ENCODE peak calls at places on chromosomes 12 and 14, in seven cellular contexts. I, S, T, E, J, M and V are unnamed samples.

GRCh38 chr14:54974773-54975414 is 52.0 kb downstream of the WDHD1 start:
- DNase-seq in I (no peak), S (no peak), T (no peak), E (no peak), J (no peak), M (no peak), V (no peak)

GRCh38 chr14:56378046-56378445 is 201.6 kb upstream of the TMEM260 start:
- DNase-seq in I (no peak), S (no peak), T (no peak), E (no peak), J (no peak), M (no peak), V (no peak)

GRCh38 chr14:33163109-33163508 is 224.4 kb downstream of the NPAS3 start:
- DNase-seq in I (no peak), S (no peak), T (no peak), E (no peak), J (no peak), M (no peak), V (no peak)

GRCh38 chr12:19434538-19434937 is 4.8 kb upstream of the AEBP2 start:
- DNase-seq in I (no peak), S (no peak), T (no peak), E (no peak), J (no peak), M (no peak), V (no peak)

GRCh38 chr12:116200812-116201211 is 76.7 kb downstream of the MED13L start:
- DNase-seq in I (no peak), S (peak; percentile 15), T (no peak), E (no peak), J (no peak), M (no peak), V (no peak)

GRCh38 chr12:42446761-42447160 is 120.8 kb downstream of the PPHLN1 start:
- DNase-seq in I (no peak), S (no peak), T (no peak), E (peak; percentile 32), J (no peak), M (no peak), V (no peak)

GRCh38 chr12:87127272-87127671 is 871.1 kb upstream of the MGAT4C start:
- DNase-seq in I (no peak), S (peak; percentile 44), T (no peak), E (no peak), J (no peak), M (no peak), V (no peak)

GRCh38 chr12:38166225-38166624 is 150.3 kb upstream of the ALG10B start:
- DNase-seq in I (no peak), S (no peak), T (no peak), E (no peak), J (no peak), M (no peak), V (no peak)

GRCh38 chr14:65229431-65230286 is 127.3 kb upstream of the MAX start:
- DNase-seq in I (no peak), S (peak; percentile 59), T (no peak), E (peak; percentile 85), J (peak; percentile 42), M (peak; percentile 47), V (no peak)

GRCh38 chr12:42396473-42397259 is 70.7 kb downstream of the PPHLN1 start:
- DNase-seq in I (no peak), S (no peak), T (no peak), E (no peak), J (no peak), M (no peak), V (no peak)

GRCh38 chr12:70628701-70629480 is 8.3 kb downstream of the PTPRB start:
- DNase-seq in I (no peak), S (no peak), T (no peak), E (no peak), J (no peak), M (no peak), V (no peak)

GRCh38 chr12:103901518-103902173 is 28.6 kb upstream of the HSP90B1 start:
- DNase-seq in I (peak; percentile 73), S (no peak), T (no peak), E (no peak), J (no peak), M (no peak), V (no peak)

GRCh38 chr14:103155013-103155412 is 31.8 kb downstream of the TNFAIP2 start:
- DNase-seq in I (no peak), S (peak; percentile 97), T (peak; percentile 85), E (no peak), J (peak; percentile 80), M (peak; percentile 26), V (peak; percentile 84)

GRCh38 chr12:71208053-71208685 is 50.4 kb upstream of the TSPAN8 start:
- DNase-seq in I (no peak), S (no peak), T (no peak), E (peak; percentile 6), J (no peak), M (no peak), V (no peak)

GRCh38 chr14:91349481-91350074 is 68.0 kb downstream of the CCDC88C start:
- DNase-seq in I (peak; percentile 25), S (no peak), T (no peak), E (no peak), J (no peak), M (no peak), V (no peak)

GRCh38 chr12:28172434-28173030 is 17.7 kb upstream of the CCDC91 start:
- DNase-seq in I (no peak), S (peak; percentile 60), T (no peak), E (peak; percentile 4), J (no peak), M (no peak), V (no peak)

GRCh38 chr12:51948066-51948465 is 3.4 kb upstream of the ACVR1B start:
- DNase-seq in I (no peak), S (no peak), T (no peak), E (no peak), J (no peak), M (no peak), V (no peak)

GRCh38 chr12:127108360-127109215 is 1158.4 kb upstream of the TMEM132C start:
- DNase-seq in I (no peak), S (peak; percentile 65), T (no peak), E (peak; percentile 29), J (peak; percentile 29), M (peak; percentile 57), V (no peak)

GRCh38 chr12:125152463-125152862 is 87.2 kb downstream of the AACS start:
- DNase-seq in I (no peak), S (no peak), T (no peak), E (no peak), J (no peak), M (no peak), V (no peak)

GRCh38 chr12:53327435-53328042 is 6.1 kb upstream of the AAAS start:
- DNase-seq in I (no peak), S (peak; percentile 30), T (no peak), E (no peak), J (no peak), M (no peak), V (no peak)

GRCh38 chr12:5220835-5221234 is 177.2 kb downstream of the KCNA5 start:
- DNase-seq in I (no peak), S (no peak), T (no peak), E (no peak), J (no peak), M (no peak), V (no peak)

GRCh38 chr12:77238368-77238767 is 173.0 kb upstream of the E2F7 start:
- DNase-seq in I (no peak), S (no peak), T (no peak), E (no peak), J (no peak), M (no peak), V (no peak)

GRCh38 chr12:49110191-49111155 is at the start of gene LMBR1L:
- DNase-seq in I (peak; percentile 97), S (peak; percentile 98), T (peak; percentile 99), E (peak; percentile 96), J (peak; percentile 99), M (peak; percentile 94), V (peak; percentile 95)

GRCh38 chr12:69732088-69732487 is 6.6 kb upstream of the RAB3IP start:
- DNase-seq in I (no peak), S (no peak), T (no peak), E (no peak), J (no peak), M (no peak), V (no peak)

GRCh38 chr12:39441963-39442894 is 691 bp downstream of the KIF21A start:
- DNase-seq in I (no peak), S (peak; percentile 23), T (peak; percentile 63), E (peak; percentile 29), J (peak; percentile 25), M (peak; percentile 61), V (no peak)

GRCh38 chr12:8047842-8048241 is 15.3 kb downstream of the FOXJ2 start:
- DNase-seq in I (no peak), S (no peak), T (no peak), E (no peak), J (no peak), M (no peak), V (no peak)

GRCh38 chr12:87779858-87780498 is 249.2 kb downstream of the C12orf50 start:
- DNase-seq in I (no peak), S (no peak), T (no peak), E (no peak), J (no peak), M (no peak), V (no peak)

GRCh38 chr14:70093156-70093555 is 95.6 kb downstream of the SLC8A3 start:
- DNase-seq in I (no peak), S (no peak), T (no peak), E (no peak), J (no peak), M (no peak), V (no peak)

GRCh38 chr12:85325452-85325851 is 45.4 kb downstream of the ALX1 start:
- DNase-seq in I (no peak), S (no peak), T (no peak), E (peak; percentile 36), J (no peak), M (no peak), V (no peak)

GRCh38 chr12:111424189-111424792 is 18.6 kb downstream of the SH2B3 start:
- DNase-seq in I (no peak), S (no peak), T (no peak), E (no peak), J (no peak), M (no peak), V (no peak)

GRCh38 chr14:24941719-24942118 is 108.2 kb downstream of the STXBP6 start:
- DNase-seq in I (no peak), S (no peak), T (no peak), E (no peak), J (no peak), M (no peak), V (no peak)

GRCh38 chr14:106268013-106268727 is 741.8 kb downstream of the TMEM121 start:
- DNase-seq in I (peak; percentile 84), S (no peak), T (no peak), E (no peak), J (no peak), M (no peak), V (no peak)

GRCh38 chr12:62814243-62814642 is 120.7 kb downstream of the PPM1H start:
- DNase-seq in I (no peak), S (no peak), T (no peak), E (no peak), J (no peak), M (no peak), V (no peak)